ENCODE peak calls at places on chromosomes 4 and X, in seven cellular contexts. U is brain microvascular endothelial cell, N is heart right ventricle, Y is IMR-90, F is left lung, M is PC-3, S is neural progenitor cell. D is an unnamed sample. For H3K27me3, the result is how much of the 10 kb centered on the place peaks cover.

GRCh38 chrX:149916745-149917392 is 12.5 kb upstream of the HSFX4 start:
- DNase-seq in Y (peak), S (no peak), U (no peak), M (no peak), F (no peak), N (no peak), D (no peak)

GRCh38 chr4:133150643-133151300 is 1.7 kb downstream of the PCDH10 start:
- DNase-seq in S (peak), F (peak), U (peak), Y (no peak), M (no peak), N (no peak), D (peak)

GRCh38 chr4:106409901-106410889 is 41.6 kb upstream of the GIMD1 start:
- DNase-seq in N (no peak), F (no peak), Y (no peak), S (no peak), U (no peak), M (peak), D (peak)

GRCh38 chr4:102819588-102820365 is 7.6 kb downstream of the UBE2D3 start:
- DNase-seq in Y (peak), M (no peak), U (peak), S (no peak), F (no peak), N (no peak), D (no peak)

GRCh38 chr4:173436149-173436579 is 37.2 kb upstream of the SCRG1 start:
- DNase-seq in Y (peak), F (no peak), S (peak), M (no peak), N (no peak), U (peak), D (no peak)

GRCh38 chrX:71935542-71935941 is 24.9 kb downstream of the NHSL2 start:
- DNase-seq in Y (no peak), M (no peak), N (peak), U (no peak), S (peak), F (no peak), D (peak)

GRCh38 chr4:169024762-169025161 is 14.7 kb upstream of the CBR4 start:
- DNase-seq in M (peak), Y (peak), U (peak), S (peak), N (peak), F (no peak), D (no peak)

GRCh38 chrX:154540897-154541535 is 5.6 kb downstream of the G6PD start:
- DNase-seq in U (no peak), Y (no peak), S (no peak), N (no peak), F (peak), M (peak), D (no peak)

GRCh38 chr4:79042079-79042674 is 102.9 kb upstream of the PAQR3 start:
- DNase-seq in S (peak), M (peak), Y (peak), N (peak), U (peak), F (no peak), D (no peak)

GRCh38 chrX:20663287-20663686 is 396.6 kb upstream of the RPS6KA3 start:
- DNase-seq in N (no peak), S (no peak), Y (no peak), M (no peak), U (no peak), F (no peak), D (no peak)

GRCh38 chrX:33741807-33742206 is 390.3 kb downstream of the FAM47A start:
- DNase-seq in F (no peak), S (no peak), Y (no peak), M (no peak), U (no peak), N (no peak), D (peak)

GRCh38 chr4:46389301-46389761 is 597 bp downstream of the GABRA2 start:
- DNase-seq in F (peak), M (no peak), S (peak), N (no peak), U (no peak), Y (no peak), D (peak)

GRCh38 chrX:112279940-112280339 is 197.4 kb upstream of the TRPC5 start:
- DNase-seq in S (no peak), Y (no peak), U (no peak), F (no peak), N (no peak), M (no peak), D (no peak)

GRCh38 chr4:98150092-98150761 is 7.0 kb upstream of the STPG2 start:
- DNase-seq in Y (peak), S (no peak), U (no peak), M (peak), F (no peak), N (no peak), D (no peak)

GRCh38 chr4:117996891-117997290 is 37.4 kb upstream of the NDST3 start:
- DNase-seq in M (no peak), Y (no peak), S (no peak), N (no peak), U (no peak), F (no peak), D (no peak)

GRCh38 chr4:163988921-163989320 is 494.4 kb downstream of the TMA16 start:
- DNase-seq in M (no peak), S (peak), F (no peak), U (no peak), Y (no peak), N (no peak), D (peak)

GRCh38 chr4:128986019-128986418 is 107.3 kb downstream of the SCLT1 start:
- DNase-seq in S (no peak), U (no peak), M (no peak), N (no peak), F (no peak), Y (no peak), D (no peak)

GRCh38 chr4:121980643-121981042 is 28.8 kb upstream of the TRPC3 start:
- DNase-seq in M (no peak), F (no peak), U (no peak), S (no peak), N (no peak), Y (peak), D (no peak)

GRCh38 chr4:3335385-3335784 is 42.6 kb downstream of the RGS12 start:
- DNase-seq in N (no peak), F (no peak), U (no peak), S (no peak), Y (no peak), M (no peak), D (peak)

GRCh38 chr4:8470451-8471024 is 30.0 kb downstream of the TRMT44 start:
- DNase-seq in F (peak), U (no peak), M (no peak), N (no peak), S (no peak), Y (no peak), D (no peak)

GRCh38 chr4:4919926-4920325 is 60.5 kb downstream of the MSX1 start:
- DNase-seq in U (no peak), S (no peak), N (no peak), F (no peak), M (peak), Y (no peak), D (peak)

GRCh38 chrX:84729809-84730208 is 227.6 kb upstream of the HDX start:
- DNase-seq in U (no peak), N (no peak), S (peak), Y (peak), M (peak), F (no peak), D (peak)

GRCh38 chrX:39011454-39012204 is 210.4 kb downstream of the MID1IP1 start:
- DNase-seq in Y (no peak), U (no peak), F (no peak), S (no peak), N (peak), M (peak), D (no peak)

GRCh38 chrX:48835524-48836329 is at the start of gene PCSK1N:
- DNase-seq in S (peak), N (no peak), M (peak), Y (no peak), F (no peak), U (no peak), D (peak)

GRCh38 chr4:152825336-152825735 is 45.6 kb downstream of the ARFIP1 start:
- DNase-seq in N (no peak), F (no peak), U (no peak), M (no peak), Y (no peak), S (no peak), D (no peak)
- H3K27me3 ChIP-seq in N (under half), F (under half), U (under half), M (under half), Y (under half), S (under half), D (under half)

GRCh38 chrX:136262241-136262640 is 11.0 kb upstream of the MAP7D3 start:
- DNase-seq in S (no peak), F (no peak), M (no peak), N (no peak), U (no peak), Y (no peak), D (no peak)
- H3K27ac ChIP-seq in S (no peak), F (peak), M (no peak), N (no peak), U (no peak), Y (no peak), D (no peak)

GRCh38 chr4:73727685-73728084 is 12.7 kb upstream of the CXCL8 start:
- DNase-seq in M (peak), U (no peak), S (no peak), N (no peak), Y (no peak), F (peak), D (no peak)

GRCh38 chr4:73728091-73728741 is 12.2 kb upstream of the CXCL8 start:
- DNase-seq in N (no peak), F (no peak), Y (no peak), S (no peak), U (no peak), M (no peak), D (no peak)

GRCh38 chr4:73730854-73731253 is 9.5 kb upstream of the CXCL8 start:
- DNase-seq in U (no peak), Y (no peak), F (no peak), S (no peak), M (no peak), N (no peak), D (no peak)

GRCh38 chr4:73730292-73730691 is 10.1 kb upstream of the CXCL8 start:
- DNase-seq in S (no peak), Y (no peak), F (no peak), U (no peak), M (peak), N (no peak), D (no peak)

DNA sequence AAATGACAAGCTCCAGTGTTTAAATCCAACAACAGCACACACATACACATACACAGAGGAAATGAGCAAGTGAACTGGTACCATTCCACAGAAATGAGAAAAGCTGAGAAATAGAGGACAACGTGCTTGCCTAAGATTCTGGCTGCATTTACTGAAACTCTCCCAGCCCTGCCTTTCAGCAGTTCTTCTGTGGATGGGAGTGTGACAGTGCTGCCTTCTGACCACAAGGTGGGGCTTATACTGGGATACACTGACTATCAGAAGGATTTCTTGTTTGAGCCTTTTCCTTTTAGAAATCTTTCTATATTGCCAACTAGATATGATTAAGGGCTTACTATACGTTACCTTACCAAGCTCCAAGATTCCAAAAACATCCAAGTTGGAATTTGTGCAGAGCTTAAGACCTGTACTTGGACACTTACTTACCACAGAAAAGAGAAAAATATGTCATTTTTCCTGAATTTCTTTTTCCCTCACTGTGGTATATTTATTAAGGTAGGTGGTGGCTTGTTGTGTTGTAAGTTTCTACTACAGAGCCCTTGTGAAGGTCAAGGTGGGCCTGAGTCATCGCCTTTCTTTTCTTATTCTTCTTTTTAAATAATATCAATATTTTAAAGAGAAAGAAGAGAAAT is 10.7 kb upstream of the CXCL8 start:
- DNase-seq in M (peak), N (peak), S (peak), F (no peak), Y (peak), U (peak), D (peak)
- TF ChIP-seq CTCF in M (peak), N (peak), S (peak), F (peak), Y (peak), U (peak), D (peak)

GRCh38 chr4:27006247-27006603 is 145.6 kb downstream of the STIM2 start:
- DNase-seq in Y (peak), U (no peak), M (peak), N (no peak), F (no peak), S (no peak), D (no peak)
- H3K27me3 ChIP-seq in Y (under half), U (under half), M (under half), N (under half), F (under half), S (under half), D (under half)

DNA sequence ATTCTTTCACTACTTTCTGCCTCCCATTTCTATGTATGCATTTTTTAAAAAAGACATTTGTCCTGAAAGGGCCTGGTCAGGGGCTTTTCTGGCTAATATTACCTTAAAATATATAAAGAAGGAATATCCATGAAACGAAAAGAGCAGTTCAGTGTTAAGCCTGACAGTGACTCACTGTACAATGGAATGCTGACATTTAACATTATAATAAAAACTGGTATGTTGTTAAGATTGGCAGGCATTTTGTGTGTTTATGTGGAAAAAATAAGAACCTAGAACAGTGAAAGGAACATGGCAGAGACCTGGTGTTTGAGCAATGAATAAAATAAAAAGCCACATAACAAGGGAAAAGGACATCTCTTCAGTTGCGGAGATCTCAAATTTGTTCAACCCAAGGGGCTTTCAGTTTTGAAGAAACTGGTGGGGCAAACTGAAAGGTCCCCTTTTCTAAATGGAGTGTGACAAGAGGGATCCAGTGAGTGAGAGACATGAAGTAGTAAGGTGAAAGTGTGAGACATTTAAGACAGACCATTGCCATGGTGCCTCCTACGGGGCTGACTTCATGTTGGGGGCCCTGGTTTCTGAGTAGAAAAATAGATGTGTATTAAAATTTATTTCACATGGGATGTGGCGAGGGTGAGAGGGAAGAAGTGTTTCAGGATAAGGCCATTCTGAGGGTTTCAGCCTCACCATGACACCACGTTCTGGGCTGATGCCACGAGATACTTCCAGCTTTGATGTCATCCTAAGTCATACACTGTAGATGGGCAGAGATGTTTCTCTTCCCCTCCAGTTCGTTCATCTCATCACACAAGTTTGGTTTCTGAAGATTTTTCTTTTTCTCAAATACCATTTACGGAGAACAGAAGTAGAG is 324.9 kb downstream of the PPP3CA start:
- DNase-seq in M (peak), Y (peak), S (no peak), F (no peak), N (no peak), U (no peak), D (no peak)
- H3K27ac ChIP-seq in M (peak), Y (peak), S (no peak), F (no peak), N (no peak), U (peak), D (no peak)

GRCh38 chr4:138062929-138063328 is 179.2 kb downstream of the SLC7A11 start:
- DNase-seq in U (peak), N (no peak), F (no peak), S (no peak), Y (peak), M (peak), D (peak)
- TF ChIP-seq CTCF in U (peak), N (no peak), F (no peak), S (peak), Y (peak), M (peak), D (peak)